ENCODE peak calls at places on chromosomes 12 and 14, in four cellular contexts. Z is thoracic aorta, U is pancreas, X is psoas muscle. H is an unnamed sample.
A peak's percentile ranks its signal among the peaks of the same experiment; 100 is the strongest.

GRCh38 chr14:92209141-92209540 is 87.4 kb downstream of the CPSF2 start:
- DNase-seq in Z (no peak), U (no peak), X (no peak), H (no peak)

GRCh38 chr12:25083211-25083610 is 111.7 kb downstream of the DNAI7 start:
- DNase-seq in Z (no peak), U (no peak), X (no peak), H (no peak)

GRCh38 chr12:5251092-5251491 is 180.8 kb upstream of the NTF3 start:
- DNase-seq in Z (no peak), U (no peak), X (no peak), H (no peak)

GRCh38 chr12:11798856-11799530 is 149.5 kb downstream of the ETV6 start:
- DNase-seq in Z (no peak), U (no peak), X (no peak), H (no peak)

GRCh38 chr14:37399517-37399916 is 195.5 kb downstream of the FOXA1 start:
- DNase-seq in Z (no peak), U (no peak), X (no peak), H (no peak)

GRCh38 chr12:79689477-79690155 is 1.1 kb downstream of the PAWR start:
- DNase-seq in Z (peak; percentile 7), U (peak; percentile 84), X (peak; percentile 57), H (peak; percentile 58)

GRCh38 chr12:53217049-53217929 is 10.2 kb upstream of the ITGB7 start:
- DNase-seq in Z (no peak), U (no peak), X (peak; percentile 84), H (peak; percentile 48)

GRCh38 chr14:50620341-50620740 is 47.8 kb downstream of the SAV1 start:
- DNase-seq in Z (no peak), U (no peak), X (no peak), H (no peak)

GRCh38 chr12:62922539-62922938 is 12.4 kb downstream of the PPM1H start:
- DNase-seq in Z (no peak), U (no peak), X (no peak), H (no peak)

GRCh38 chr12:9661720-9662119 is 7.8 kb upstream of the CLEC2D start:
- DNase-seq in Z (no peak), U (no peak), X (no peak), H (no peak)

GRCh38 chr14:26216797-26217196 is 381.0 kb downstream of the NOVA1 start:
- DNase-seq in Z (no peak), U (no peak), X (no peak), H (no peak)

GRCh38 chr12:5210179-5210917 is 166.7 kb downstream of the KCNA5 start:
- DNase-seq in Z (no peak), U (no peak), X (no peak), H (no peak)

GRCh38 chr12:16220120-16220519 is 57.4 kb downstream of the SLC15A5 start:
- DNase-seq in Z (no peak), U (no peak), X (no peak), H (no peak)

GRCh38 chr12:98559666-98560065 is 33.8 kb upstream of the SLC25A3 start:
- DNase-seq in Z (no peak), U (no peak), X (no peak), H (no peak)

GRCh38 chr12:5200276-5201087 is 156.8 kb downstream of the KCNA5 start:
- DNase-seq in Z (no peak), U (peak; percentile 70), X (peak; percentile 74), H (no peak)

GRCh38 chr12:32585680-32586079 is 93.4 kb upstream of the DNM1L start:
- DNase-seq in Z (no peak), U (no peak), X (no peak), H (no peak)

GRCh38 chr12:131929530-131930456 is 717 bp downstream of the PUS1 start:
- DNase-seq in Z (no peak), U (peak; percentile 84), X (peak; percentile 49), H (no peak)

GRCh38 chr12:117485984-117486839 is 124.8 kb upstream of the NOS1 start:
- DNase-seq in Z (no peak), U (no peak), X (no peak), H (no peak)

GRCh38 chr12:123089631-123090353 is 61.1 kb downstream of the PITPNM2 start:
- DNase-seq in Z (no peak), U (no peak), X (no peak), H (no peak)

GRCh38 chr12:130186631-130187269 is 24.5 kb downstream of the FZD10 start:
- DNase-seq in Z (no peak), U (no peak), X (no peak), H (no peak)
- H3K9me3 ChIP-seq in Z (no peaks in the 10 kb centered on the region), U (no peaks in the 10 kb centered on the region), X (no peaks in the 10 kb centered on the region), H (no peaks in the 10 kb centered on the region)

GRCh38 chr14:99195602-99196309 is 76.2 kb downstream of the BCL11B start:
- DNase-seq in Z (no peak), U (no peak), X (no peak), H (no peak)

GRCh38 chr14:99194736-99195135 is 77.3 kb downstream of the BCL11B start:
- DNase-seq in Z (no peak), U (no peak), X (no peak), H (no peak)

GRCh38 chr14:99198746-99199145 is 73.3 kb downstream of the BCL11B start:
- DNase-seq in Z (no peak), U (no peak), X (no peak), H (no peak)

GRCh38 chr14:99194136-99194535 is 77.9 kb downstream of the BCL11B start:
- DNase-seq in Z (no peak), U (no peak), X (no peak), H (no peak)

DNA sequence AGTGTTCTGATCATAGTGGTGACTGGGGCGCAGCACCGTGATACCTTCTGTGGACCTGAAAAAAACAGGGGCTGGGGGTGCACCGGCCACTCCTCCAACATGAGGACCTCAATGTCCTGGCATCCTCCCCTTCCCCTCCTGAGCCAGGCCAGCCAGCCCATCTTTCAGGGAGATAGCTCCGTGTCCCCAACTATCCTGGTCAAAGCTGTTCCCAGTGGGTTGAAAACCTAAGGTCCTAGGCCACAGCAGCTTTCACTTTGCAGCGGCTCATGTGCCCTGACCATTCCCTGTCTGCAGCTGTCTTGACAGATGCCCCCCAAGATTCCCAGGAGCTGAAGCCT is 75.7 kb downstream of the BCL11B start:
- DNase-seq in Z (no peak), U (no peak), X (no peak), H (no peak)
- H3K9me3 ChIP-seq in Z (no peaks in the 10 kb centered on the region), U (no peaks in the 10 kb centered on the region), X (no peaks in the 10 kb centered on the region), H (no peaks in the 10 kb centered on the region)

DNA sequence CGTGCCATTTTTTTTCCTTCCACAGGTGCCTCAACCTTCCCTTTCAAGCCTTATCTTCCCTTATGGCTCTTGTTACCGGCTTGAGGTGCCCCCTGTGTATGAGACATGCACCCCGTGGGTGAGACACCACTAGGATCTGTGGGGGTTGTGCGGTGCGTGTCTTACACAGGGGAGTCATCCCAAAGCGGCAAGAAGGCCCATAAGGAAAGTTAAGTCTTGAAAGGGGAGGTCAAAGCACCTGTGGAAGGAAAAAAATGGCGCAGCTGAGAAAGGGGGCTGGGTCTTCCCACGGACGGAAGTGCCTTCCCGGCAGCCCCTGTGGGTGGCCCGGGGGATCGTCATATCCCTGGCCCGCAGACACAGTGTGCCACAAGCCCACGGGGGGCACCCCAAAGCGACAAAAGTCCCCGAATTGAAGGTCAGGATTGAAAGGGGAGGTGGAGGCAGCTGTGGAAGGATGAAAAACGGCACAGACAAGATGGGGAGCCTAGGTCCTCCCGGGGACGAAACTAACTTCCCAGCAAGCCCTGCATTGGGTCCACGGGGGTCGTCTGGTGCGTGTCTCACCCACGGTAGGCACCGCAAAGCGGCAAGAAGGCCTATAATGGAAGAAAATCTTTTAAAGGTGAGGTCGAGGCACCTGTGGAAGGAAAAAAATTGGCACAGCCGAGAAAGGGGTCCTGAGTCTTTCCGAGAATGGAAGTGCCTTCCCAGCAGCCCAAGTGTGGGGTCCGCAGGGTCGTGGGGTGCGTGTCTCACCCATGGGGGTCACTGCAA is 273.3 kb downstream of the ALG10 start:
- DNase-seq in Z (no peak), U (peak; percentile 32), X (peak; percentile 11), H (no peak)
- H3K9me3 ChIP-seq in Z (no peaks in the 10 kb centered on the region), U (no peaks in the 10 kb centered on the region), X (no peaks in the 10 kb centered on the region), H (peaks cover 79% of the 10 kb centered on the region)

DNA sequence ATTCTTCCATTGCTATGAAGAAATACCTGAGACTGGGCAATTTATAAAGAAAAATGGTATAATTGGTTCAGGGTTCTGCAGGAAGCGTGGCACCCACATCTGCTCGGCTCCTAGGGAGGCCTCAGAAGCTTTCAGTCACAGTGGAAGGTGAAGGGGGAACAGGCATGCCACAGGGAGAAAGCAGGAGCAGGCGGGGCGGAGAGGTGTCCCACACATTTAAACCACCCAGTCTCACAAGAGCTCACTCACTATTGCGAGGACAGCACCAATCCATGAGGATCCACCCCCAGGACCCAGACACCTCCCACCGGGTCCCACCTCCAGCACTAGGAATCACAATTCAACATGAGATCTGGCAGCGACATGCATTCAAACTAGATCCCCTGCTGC is 56.0 kb upstream of the C14orf180 start:
- DNase-seq in Z (no peak), U (no peak), X (no peak), H (no peak)
- H3K9me3 ChIP-seq in Z (peaks cover 6% of the 10 kb centered on the region), U (no peaks in the 10 kb centered on the region), X (no peaks in the 10 kb centered on the region), H (peaks cover 3% of the 10 kb centered on the region)

DNA sequence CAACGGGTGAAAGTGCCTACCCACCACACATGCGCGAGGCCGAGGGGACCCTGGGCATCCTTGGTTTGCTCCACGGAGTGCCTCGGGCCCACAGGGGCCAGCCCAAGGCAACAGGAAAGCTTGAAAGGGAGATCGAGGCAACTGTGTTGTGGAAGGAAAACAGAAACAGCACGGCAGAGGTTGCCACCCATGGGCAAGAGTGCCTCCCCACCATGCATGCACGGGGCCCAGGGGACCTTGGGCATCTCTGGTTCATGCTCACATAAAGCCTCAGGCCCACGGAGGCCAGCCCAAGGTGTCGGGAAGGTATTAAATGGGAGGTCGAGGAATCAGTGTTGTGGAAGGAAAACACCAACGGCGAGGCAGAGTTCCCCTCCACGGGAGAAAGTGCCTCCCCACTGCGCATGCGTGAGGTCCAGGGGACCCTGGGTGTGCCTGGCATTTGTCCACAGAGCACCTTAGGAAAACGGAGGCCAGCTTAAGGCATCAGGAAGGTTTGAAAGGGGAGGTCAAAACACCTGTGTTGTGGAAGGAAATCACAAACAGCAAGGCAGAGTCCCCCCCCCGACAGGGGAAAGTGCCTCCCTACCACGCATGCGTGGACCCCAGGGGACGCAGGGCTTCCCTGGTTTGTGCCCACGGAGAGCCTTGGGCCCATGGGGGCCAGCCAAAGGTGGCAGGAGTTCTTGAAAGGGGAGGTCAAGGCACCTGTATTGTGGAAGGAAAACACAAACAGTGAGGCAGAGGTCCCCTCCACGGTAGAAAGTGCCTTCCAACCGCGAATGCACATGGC is 367.3 kb downstream of the ALG10 start:
- DNase-seq in Z (no peak), U (peak; percentile 30), X (peak; percentile 24), H (no peak)
- H3K9me3 ChIP-seq in Z (peaks cover 5% of the 10 kb centered on the region), U (no peaks in the 10 kb centered on the region), X (no peaks in the 10 kb centered on the region), H (peaks cover 97% of the 10 kb centered on the region)

DNA sequence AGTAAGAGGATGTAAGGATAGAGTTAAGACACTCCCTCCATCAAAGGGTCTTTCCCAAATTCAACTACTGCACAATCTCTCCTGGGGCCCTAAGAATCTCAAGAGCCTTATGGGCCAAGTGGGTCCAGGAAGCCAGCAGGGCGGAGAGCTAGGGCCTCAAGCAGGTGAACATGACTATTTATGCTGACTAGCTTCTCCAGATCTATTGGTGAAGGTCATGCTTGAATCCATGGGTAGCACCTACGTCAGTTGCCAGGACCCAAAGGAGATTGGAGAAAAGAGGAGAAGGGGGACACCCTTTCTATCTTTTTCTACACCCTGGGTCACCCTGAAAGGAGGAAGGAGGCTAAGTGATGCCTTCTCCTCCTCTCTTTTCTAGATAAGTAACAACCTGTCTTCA is 534.2 kb upstream of the MIS18BP1 start:
- DNase-seq in Z (no peak), U (no peak), X (no peak), H (no peak)
- H3K9me3 ChIP-seq in Z (peaks cover 13% of the 10 kb centered on the region), U (peaks cover 4% of the 10 kb centered on the region), X (peaks cover 5% of the 10 kb centered on the region), H (peaks cover 41% of the 10 kb centered on the region)